ENCODE peak calls at places on chromosome 20, in nine cellular contexts. H is globus pallidus, D is type B pancreatic cell, S is natural killer cell, T is NCI-H1694 treated with DMSO at 0.1 percent for 48 hours, I is EL, Y is Right ventricle myocardium inferior, Z is thoracic aorta, M is esophagus squamous epithelium. O is an unnamed sample.

GRCh38 chr20:6887966-6888365 is 120.5 kb downstream of the BMP2 start:
- DNase-seq in T (no peak), Y (no peak), S (no peak), Z (no peak), M (no peak), D (no peak), H (no peak), I (no peak), O (no peak)

GRCh38 chr20:13494019-13494418 is 144.7 kb downstream of the TASP1 start:
- DNase-seq in T (no peak), D (no peak), Y (no peak), Z (no peak), H (no peak), S (no peak), M (no peak), I (peak), O (no peak)

GRCh38 chr20:35306931-35307517 is 14.8 kb upstream of the FAM83C start:
- DNase-seq in H (peak), Y (no peak), D (no peak), T (peak), S (no peak), Z (no peak), M (no peak), I (peak), O (peak)

GRCh38 chr20:18477218-18477617 is 10.0 kb downstream of the POLR3F start:
- DNase-seq in S (no peak), Y (no peak), D (no peak), T (no peak), I (no peak), H (no peak), M (no peak), Z (no peak), O (no peak)

GRCh38 chr20:2006452-2007381 is 12.9 kb upstream of the PDYN start:
- DNase-seq in T (peak), S (no peak), Z (no peak), D (peak), H (peak), M (no peak), I (peak), Y (peak), O (no peak)

GRCh38 chr20:45012682-45013302 is 46.5 kb downstream of the STK4 start:
- DNase-seq in D (no peak), M (no peak), S (no peak), H (no peak), Y (no peak), T (no peak), I (peak), Z (no peak), O (no peak)

GRCh38 chr20:62111148-62111547 is 11.1 kb upstream of the LSM14B start:
- DNase-seq in M (no peak), Z (no peak), Y (no peak), D (no peak), I (no peak), H (no peak), S (no peak), T (no peak), O (no peak)

GRCh38 chr20:33318096-33318429 is 35.0 kb downstream of the BPIFB1 start:
- DNase-seq in M (no peak), I (no peak), T (no peak), Y (no peak), Z (no peak), H (no peak), S (no peak), D (no peak), O (no peak)